ENCODE peak calls at places on chromosome 5, in ten cellular contexts. C is astrocyte, U is hepatocyte, K is HCT116, L is fibroblast of lung, I is A673, W is K562, V is neural progenitor cell, X is GM23248, O is mammary epithelial cell. D is an unnamed sample. For H3K9me3 and H3K36me3, the result is how much of the 10 kb centered on the place peaks cover.

GRCh38 chr5:181207214-181207959 is 2.4 kb upstream of the TRIM7 start:
- DNase-seq in U (peak), O (peak), C (peak), V (peak), I (peak), L (peak), W (peak), X (peak), K (peak), D (peak)

GRCh38 chr5:38258319-38259061 is at the start of gene EGFLAM:
- DNase-seq in L (peak), X (peak), C (no peak), O (peak), I (peak), K (no peak), V (peak), W (peak), U (peak), D (no peak)

GRCh38 chr5:132012385-132013005 is 1.0 kb upstream of the ACSL6 start:
- DNase-seq in W (peak), O (peak), V (peak), K (no peak), X (peak), U (peak), I (peak), C (peak), L (peak), D (no peak)

GRCh38 chr5:132458651-132459030 is 31.9 kb downstream of the IRF1 start:
- DNase-seq in O (peak), X (peak), C (peak), U (no peak), K (no peak), I (no peak), V (no peak), W (no peak), L (peak), D (peak)

GRCh38 chr5:131389096-131389868 is 125.4 kb downstream of the CDC42SE2 start:
- DNase-seq in V (no peak), W (no peak), O (no peak), I (no peak), L (no peak), C (no peak), X (no peak), K (no peak), U (no peak), D (no peak)

GRCh38 chr5:177103523-177104253 is 17.0 kb downstream of the FGFR4 start:
- DNase-seq in C (no peak), X (no peak), L (no peak), V (no peak), O (no peak), I (no peak), U (no peak), W (no peak), K (no peak), D (no peak)

GRCh38 chr5:172110921-172111873 is 76.8 kb downstream of the STK10 start:
- DNase-seq in W (peak), O (peak), K (no peak), L (peak), I (no peak), V (peak), C (peak), U (peak), X (peak), D (no peak)

GRCh38 chr5:68077349-68077894 is 138.1 kb upstream of the PIK3R1 start:
- DNase-seq in K (no peak), V (no peak), I (no peak), W (no peak), L (no peak), X (no peak), O (no peak), U (no peak), C (no peak), D (no peak)

GRCh38 chr5:17359451-17359965 is 138.5 kb upstream of the TAF11L2 start:
- DNase-seq in I (no peak), O (peak), U (peak), W (no peak), V (no peak), K (no peak), X (peak), L (peak), C (peak), D (no peak)

GRCh38 chr5:15267966-15268365 is 232.0 kb upstream of the FBXL7 start:
- DNase-seq in V (no peak), L (no peak), I (no peak), X (no peak), O (no peak), U (no peak), W (no peak), C (no peak), K (no peak), D (no peak)

GRCh38 chr5:124461857-124462423 is 284.5 kb downstream of the ZNF608 start:
- DNase-seq in V (peak), W (no peak), L (no peak), K (no peak), O (no peak), C (no peak), X (no peak), U (no peak), I (no peak), D (no peak)

GRCh38 chr5:6193315-6193714 is 185.0 kb downstream of the MED10 start:
- DNase-seq in W (no peak), X (no peak), U (peak), O (no peak), C (no peak), K (no peak), L (no peak), V (no peak), I (no peak), D (no peak)

GRCh38 chr5:144035341-144035740 is 135.1 kb downstream of the YIPF5 start:
- DNase-seq in U (no peak), O (no peak), L (no peak), I (no peak), X (no peak), V (no peak), K (no peak), C (no peak), W (no peak), D (no peak)

GRCh38 chr5:76081811-76082783 is 1.1 kb upstream of the SV2C start:
- DNase-seq in O (no peak), C (no peak), X (no peak), K (no peak), U (no peak), W (no peak), V (peak), L (no peak), I (no peak), D (no peak)

GRCh38 chr5:40689442-40689841 is 9.7 kb downstream of the PTGER4 start:
- DNase-seq in C (peak), K (peak), L (peak), O (peak), U (peak), V (no peak), X (peak), W (peak), I (peak), D (peak)

GRCh38 chr5:71738962-71739361 is 19.9 kb downstream of the CARTPT start:
- DNase-seq in L (no peak), V (no peak), U (no peak), K (no peak), O (no peak), I (no peak), X (no peak), W (no peak), C (no peak), D (no peak)

GRCh38 chr5:179867079-179867465 is 8.5 kb upstream of the MRNIP start:
- DNase-seq in U (no peak), O (no peak), K (no peak), I (no peak), X (no peak), W (no peak), L (no peak), C (no peak), V (no peak), D (no peak)

GRCh38 chr5:176948458-176948857 is 49.3 kb upstream of the HK3 start:
- DNase-seq in K (no peak), O (no peak), X (peak), C (no peak), U (no peak), L (no peak), W (no peak), V (no peak), I (no peak), D (no peak)

GRCh38 chr5:27652505-27652904 is 614.1 kb upstream of the CDH9 start:
- DNase-seq in L (no peak), U (no peak), O (no peak), C (no peak), X (no peak), W (no peak), K (no peak), I (no peak), V (peak), D (no peak)

GRCh38 chr5:142202282-142202681 is 93.7 kb downstream of the NDFIP1 start:
- DNase-seq in V (no peak), C (peak), L (peak), K (no peak), W (no peak), O (peak), U (no peak), I (no peak), X (peak), D (no peak)

GRCh38 chr5:67182406-67182805 is 14.2 kb downstream of the CD180 start:
- DNase-seq in W (peak), K (no peak), I (no peak), O (peak), C (peak), V (peak), L (peak), X (peak), U (peak), D (no peak)

GRCh38 chr5:2464141-2464540 is 287.3 kb downstream of the IRX2 start:
- DNase-seq in C (no peak), X (no peak), K (no peak), U (no peak), L (no peak), W (no peak), O (no peak), V (no peak), I (no peak), D (no peak)

GRCh38 chr5:172838151-172838875 is 4.3 kb downstream of the ERGIC1 start:
- DNase-seq in K (no peak), W (no peak), I (no peak), L (no peak), X (no peak), V (no peak), O (no peak), C (no peak), U (no peak), D (no peak)

GRCh38 chr5:67206381-67207328 is 10.1 kb upstream of the CD180 start:
- DNase-seq in X (peak), U (peak), W (peak), L (peak), V (no peak), C (peak), K (peak), I (no peak), O (peak), D (peak)

GRCh38 chr5:34632805-34633414 is 23.2 kb upstream of the RAI14 start:
- DNase-seq in V (no peak), K (no peak), W (no peak), X (no peak), L (peak), I (no peak), U (no peak), C (no peak), O (no peak), D (no peak)

GRCh38 chr5:180387798-180388197 is 34.7 kb upstream of the GFPT2 start:
- DNase-seq in C (no peak), V (no peak), U (no peak), X (no peak), L (no peak), W (no peak), O (no peak), K (no peak), I (no peak), D (no peak)

GRCh38 chr5:115930630-115931337 is 31.5 kb upstream of the LVRN start:
- DNase-seq in U (no peak), V (no peak), O (no peak), K (no peak), L (no peak), I (no peak), X (no peak), W (no peak), C (peak), D (no peak)

GRCh38 chr5:84181093-84181492 is 203.6 kb downstream of the EDIL3 start:
- DNase-seq in I (no peak), X (no peak), K (no peak), U (no peak), O (no peak), V (no peak), C (peak), W (no peak), L (no peak), D (no peak)

GRCh38 chr5:134177197-134178171 is 734 bp upstream of the SKP1 start:
- DNase-seq in L (peak), X (peak), U (peak), C (peak), O (peak), V (peak), I (peak), W (peak), K (peak), D (peak)

GRCh38 chr5:175746851-175747250 is 89.0 kb downstream of the HRH2 start:
- DNase-seq in K (peak), I (peak), X (peak), U (no peak), C (no peak), V (peak), L (peak), O (peak), W (peak), D (no peak)

GRCh38 chr5:155794801-155795200 is 532.2 kb upstream of the SGCD start:
- DNase-seq in V (no peak), K (peak), L (peak), O (no peak), C (peak), I (no peak), U (no peak), X (peak), W (no peak), D (no peak)

GRCh38 chr5:158543539-158544387 is 556.0 kb downstream of the EBF1 start:
- DNase-seq in X (peak), W (no peak), O (no peak), L (peak), I (no peak), U (peak), C (peak), V (no peak), K (no peak), D (no peak)

GRCh38 chr5:76831108-76831447 is 12.2 kb downstream of the F2RL1 start:
- DNase-seq in I (no peak), C (peak), O (peak), L (no peak), U (no peak), V (peak), W (no peak), X (peak), K (no peak), D (no peak)

GRCh38 chr5:3361811-3362605 is 233.6 kb upstream of the IRX1 start:
- DNase-seq in U (no peak), W (no peak), X (no peak), K (no peak), O (no peak), C (no peak), I (no peak), L (no peak), V (no peak), D (no peak)

GRCh38 chr5:180484813-180485212 is 9.4 kb upstream of the CNOT6 start:
- DNase-seq in U (no peak), K (no peak), X (no peak), O (no peak), C (no peak), W (no peak), V (no peak), I (no peak), L (no peak), D (no peak)

GRCh38 chr5:132253008-132253441 is 4.5 kb upstream of the PDLIM4 start:
- DNase-seq in X (no peak), K (no peak), O (no peak), L (no peak), I (no peak), V (no peak), U (peak), W (no peak), C (no peak), D (no peak)

GRCh38 chr5:77849308-77849900 is 73.3 kb upstream of the TBCA start:
- DNase-seq in L (no peak), K (no peak), I (no peak), W (no peak), C (no peak), X (no peak), U (no peak), O (no peak), V (peak), D (no peak)

GRCh38 chr5:77845273-77845646 is 69.1 kb upstream of the TBCA start:
- DNase-seq in L (no peak), I (no peak), V (no peak), X (no peak), C (no peak), W (no peak), O (no peak), K (no peak), U (no peak), D (no peak)

GRCh38 chr5:77847814-77848290 is 71.7 kb upstream of the TBCA start:
- DNase-seq in V (peak), U (no peak), C (no peak), O (no peak), W (no peak), X (no peak), L (no peak), K (no peak), I (no peak), D (no peak)

GRCh38 chr5:77846422-77847128 is 70.4 kb upstream of the TBCA start:
- DNase-seq in L (no peak), V (peak), O (no peak), U (no peak), K (no peak), I (no peak), X (no peak), C (no peak), W (no peak), D (no peak)

DNA sequence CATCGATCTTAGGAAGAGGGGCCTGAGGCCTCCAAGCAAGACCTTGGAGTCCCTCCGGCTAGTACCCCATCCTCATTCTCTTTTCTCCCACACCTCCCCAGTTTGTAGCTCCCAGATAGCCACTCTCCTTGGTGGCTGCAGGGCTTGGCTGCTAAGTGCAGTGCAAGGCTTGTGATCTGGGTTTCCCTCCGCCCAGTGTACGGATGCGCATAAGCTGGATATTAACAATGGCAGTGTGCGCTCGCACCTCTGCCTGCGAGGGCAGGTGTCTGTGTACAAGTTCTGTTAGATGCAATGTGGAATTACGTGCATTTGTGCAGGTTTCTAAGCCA is 71.0 kb upstream of the TBCA start:
- DNase-seq in C (no peak), W (no peak), L (no peak), I (no peak), K (no peak), V (peak), O (no peak), X (no peak), U (no peak), D (no peak)
- TF ChIP-seq EZH2 in C (peak), W (no peak), L (no peak), I (no peak), K (no peak), V (peak), O (no peak), X (no peak), U (no peak), D (no peak)

DNA sequence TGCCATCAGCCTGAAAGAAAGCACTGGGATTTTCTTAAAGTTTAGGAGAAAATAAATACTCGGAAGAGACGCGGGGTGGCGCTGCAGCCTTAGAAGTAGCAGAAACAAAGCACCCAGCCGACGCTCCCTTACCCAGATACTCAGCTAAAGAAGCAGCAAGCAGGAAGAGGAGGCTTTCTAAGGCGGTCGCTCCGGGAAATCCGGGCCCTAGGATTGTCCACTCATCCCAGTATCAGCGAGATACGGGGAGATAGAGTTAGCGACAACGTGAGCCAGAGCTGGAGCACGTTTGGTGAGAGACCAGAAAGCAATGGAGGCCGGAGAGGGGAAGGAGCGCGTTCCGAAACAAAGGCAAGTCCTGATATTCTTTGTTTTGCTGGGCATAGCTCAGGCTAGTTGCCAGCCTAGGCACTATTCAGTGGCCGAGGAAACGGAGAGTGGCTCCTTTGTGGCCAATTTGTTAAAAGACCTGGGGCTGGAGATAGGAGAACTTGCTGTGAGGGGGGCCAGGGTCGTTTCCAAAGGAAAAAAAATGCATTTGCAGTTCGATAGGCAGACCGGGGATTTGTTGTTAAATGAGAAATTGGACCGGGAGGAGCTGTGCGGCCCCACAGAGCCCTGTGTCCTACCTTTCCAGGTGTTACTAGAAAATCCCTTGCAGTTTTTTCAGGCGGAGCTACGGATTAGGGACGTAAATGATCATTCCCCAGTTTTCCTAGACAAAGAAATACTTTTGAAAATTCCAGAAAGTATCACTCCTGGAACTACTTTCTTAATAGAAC is at the start of gene PCDHB2:
- DNase-seq in C (peak), U (peak), K (no peak), L (peak), W (peak), V (peak), I (peak), X (peak), O (peak), D (no peak)
- H3K9me3 ChIP-seq in C (under half), U (under half), K (under half), L (under half), W (under half), V (under half), I (under half), X (under half), O (under half), D (under half)

DNA sequence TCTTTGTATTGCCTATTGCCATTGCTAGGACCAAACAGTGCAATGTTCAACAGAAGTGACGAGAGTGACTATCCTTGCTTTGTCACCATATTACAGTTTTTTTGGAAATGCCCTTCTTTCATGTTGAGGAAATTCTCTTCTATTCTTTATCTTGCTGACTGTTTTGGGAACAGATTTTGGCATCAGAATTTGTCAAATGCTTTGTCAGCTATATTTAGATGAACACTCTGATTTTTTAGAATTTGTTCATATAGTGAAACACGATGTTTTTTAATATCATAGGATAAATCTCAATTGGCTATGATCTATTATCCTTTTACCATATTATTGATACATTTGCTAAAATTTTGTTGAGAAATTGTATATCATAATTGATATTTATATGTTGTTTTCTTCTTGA is 31.4 kb downstream of the FBN2 start:
- DNase-seq in V (no peak), U (no peak), I (no peak), O (no peak), W (no peak), L (no peak), C (no peak), X (no peak), K (no peak), D (no peak)
- H3K36me3 ChIP-seq in V (under half), U (under half), I (under half), O (under half), W (under half), L (under half), C (under half), X (under half), K (under half), D (under half)

DNA sequence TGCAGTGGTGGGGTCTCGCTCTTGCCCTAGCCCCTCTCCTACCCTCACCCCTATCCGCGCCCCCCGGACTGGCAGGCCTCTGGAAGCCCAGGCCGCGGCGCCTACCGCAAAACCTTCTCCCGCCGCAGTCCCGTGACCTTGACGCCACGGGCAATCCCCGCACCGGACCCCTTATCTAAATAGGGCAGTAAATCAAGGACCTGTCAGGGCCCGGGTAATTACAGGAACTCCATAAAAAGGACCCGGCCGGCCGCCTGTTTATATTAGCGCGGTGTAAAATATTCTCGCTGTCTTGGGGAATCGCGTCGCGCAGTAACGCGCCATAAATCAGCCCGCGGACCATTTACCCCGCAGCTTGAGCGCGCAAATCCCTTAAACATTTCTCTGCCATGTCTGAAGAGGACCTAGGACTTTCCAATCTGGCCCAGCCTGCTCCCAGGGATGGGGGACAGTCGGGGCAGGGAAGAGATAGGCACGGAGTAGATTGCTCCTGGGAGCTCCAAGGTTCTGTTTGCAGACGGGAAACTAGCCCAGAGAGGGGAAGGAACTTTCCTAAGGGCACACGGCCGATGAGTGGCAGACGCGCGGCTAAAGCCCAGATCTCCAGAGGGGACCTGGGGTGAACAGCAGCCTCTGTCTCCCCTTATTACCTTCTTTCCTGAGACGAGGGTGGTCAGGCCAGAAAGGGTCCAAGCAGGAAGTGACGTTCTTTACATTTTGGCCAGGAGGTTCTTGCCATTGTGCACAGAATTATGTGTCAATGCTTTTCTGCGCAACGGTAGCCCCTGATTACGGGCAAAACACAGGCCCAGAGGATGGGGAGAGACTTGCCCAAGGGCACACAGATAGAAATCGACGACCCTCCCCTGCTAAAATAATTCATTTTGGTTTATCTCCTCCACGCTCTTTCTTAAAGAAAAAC is 4.8 kb upstream of the HAND1 start:
- DNase-seq in K (no peak), U (peak), V (peak), L (no peak), I (no peak), X (no peak), W (no peak), C (no peak), O (no peak), D (no peak)
- TF ChIP-seq EZH2 in K (no peak), U (peak), V (peak), L (no peak), I (peak), X (no peak), W (no peak), C (peak), O (peak), D (no peak)

D was measured in keratinocyte.